ENCODE peak calls at places on chromosomes 2 and 18, in four cellular contexts. R is mesendoderm, C is H1, Q is mesenchymal stem cell. S is an unnamed sample.

GRCh38 chr2:142822190-142822589 is 55.3 kb upstream of the KYNU start:
- DNase-seq in R (no peak), C (no peak), Q (no peak), S (no peak)

GRCh38 chr2:11949732-11950503 is 203.5 kb downstream of the LPIN1 start:
- DNase-seq in R (peak; percentile 9), C (no peak), Q (no peak), S (no peak)

GRCh38 chr2:220191031-220191430 is 563.6 kb downstream of the SLC4A3 start:
- DNase-seq in R (no peak), C (no peak), Q (no peak), S (no peak)

GRCh38 chr2:148640767-148641166 is 3.8 kb upstream of the EPC2 start:
- DNase-seq in R (no peak), C (no peak), Q (no peak), S (no peak)

GRCh38 chr2:178796079-178796677 is 11.0 kb downstream of the TTN start:
- DNase-seq in R (no peak), C (no peak), Q (peak; percentile 38), S (peak; percentile 59)

GRCh38 chr2:43438858-43439655 is 156.8 kb downstream of the THADA start:
- DNase-seq in R (no peak), C (no peak), Q (peak; percentile 78), S (peak; percentile 22)

GRCh38 chr2:7338961-7339360 is 421.7 kb downstream of the RNF144A start:
- DNase-seq in R (no peak), C (no peak), Q (no peak), S (peak; percentile 77)

GRCh38 chr2:12750166-12750905 is 33.6 kb downstream of the TRIB2 start:
- DNase-seq in R (no peak), C (no peak), Q (no peak), S (no peak)

GRCh38 chr2:201887851-201888451 is 81.6 kb downstream of the CDK15 start:
- DNase-seq in R (no peak), C (no peak), Q (peak; percentile 39), S (no peak)

GRCh38 chr2:23380562-23381065 is 4.4 kb upstream of the KLHL29 start:
- DNase-seq in R (peak; percentile 42), C (no peak), Q (peak; percentile 22), S (no peak)

GRCh38 chr18:35513181-35513932 is 15.6 kb upstream of the INO80C start:
- DNase-seq in R (peak; percentile 97), C (peak; percentile 32), Q (peak; percentile 68), S (peak; percentile 84)

GRCh38 chr2:150485871-150486538 is 1.5 kb downstream of the RND3 start:
- DNase-seq in R (peak; percentile 82), C (peak; percentile 75), Q (peak; percentile 85), S (peak; percentile 61)

GRCh38 chr18:54672846-54673475 is 81.9 kb downstream of the DYNAP start:
- DNase-seq in R (no peak), C (no peak), Q (peak; percentile 12), S (peak; percentile 96)

GRCh38 chr18:67475673-67476072 is 40.8 kb downstream of the DSEL start:
- DNase-seq in R (no peak), C (no peak), Q (peak; percentile 49), S (peak; percentile 1)

GRCh38 chr18:2964349-2965010 is 48.5 kb downstream of the LPIN2 start:
- DNase-seq in R (no peak), C (no peak), Q (no peak), S (no peak)

GRCh38 chr2:20076757-20077156 is 25.3 kb upstream of the LAPTM4A start:
- DNase-seq in R (no peak), C (no peak), Q (no peak), S (no peak)

GRCh38 chr2:71512386-71512785 is 59.0 kb downstream of the DYSF start:
- DNase-seq in R (no peak), C (no peak), Q (no peak), S (no peak)

GRCh38 chr2:96167407-96168013 is 22.3 kb upstream of the DUSP2 start:
- DNase-seq in R (no peak), C (no peak), Q (no peak), S (no peak)

GRCh38 chr2:101704816-101705565 is 7.5 kb downstream of the MAP4K4 start:
- DNase-seq in R (no peak), C (no peak), Q (peak; percentile 30), S (no peak)

GRCh38 chr18:39596891-39597290 is 2031.3 kb upstream of the CELF4 start:
- DNase-seq in R (no peak), C (no peak), Q (no peak), S (no peak)

GRCh38 chr2:148794558-148794957 is 80.5 kb upstream of the KIF5C start:
- DNase-seq in R (no peak), C (no peak), Q (peak; percentile 50), S (no peak)

GRCh38 chr18:68962623-68963022 is 164.7 kb downstream of the CCDC102B start:
- DNase-seq in R (no peak), C (no peak), Q (no peak), S (no peak)

GRCh38 chr2:83081835-83082522 is 1377.1 kb downstream of the SUCLG1 start:
- DNase-seq in R (no peak), C (no peak), Q (peak; percentile 55), S (no peak)

GRCh38 chr2:99821572-99822369 is 320.6 kb downstream of the AFF3 start:
- DNase-seq in R (peak; percentile 65), C (no peak), Q (peak; percentile 82), S (peak; percentile 91)

GRCh38 chr2:120884406-120885290 is 149.0 kb downstream of the GLI2 start:
- DNase-seq in R (no peak), C (no peak), Q (no peak), S (no peak)
- H3K18ac ChIP-seq in R (no peak overlapping the region), C (no peak overlapping the region), Q (peak overlapping the region; percentile 38), S (no peak overlapping the region)

DNA sequence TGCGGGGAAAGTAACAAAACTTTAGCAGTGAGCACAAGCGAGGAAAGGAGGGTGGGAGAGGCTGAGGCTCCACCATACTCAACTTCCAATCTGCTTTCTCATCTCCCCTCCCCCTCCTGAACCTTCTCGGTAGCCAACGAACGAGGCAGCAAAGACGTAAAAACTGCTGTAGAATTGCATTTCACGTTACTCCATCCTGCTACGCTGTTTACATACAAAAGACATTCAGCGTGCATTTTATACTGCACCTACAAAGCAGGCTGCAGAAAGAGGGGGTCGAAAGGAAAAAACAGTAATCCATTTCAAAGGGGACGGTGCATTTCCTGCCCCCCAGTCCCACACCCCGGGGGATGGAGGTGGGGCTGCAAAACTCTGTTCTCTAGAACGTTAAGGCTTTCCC is 1.1 kb downstream of the EFEMP1 start:
- DNase-seq in R (peak; percentile 72), C (peak; percentile 48), Q (peak; percentile 69), S (no peak)
- H2BK5ac ChIP-seq in R (no peak overlapping the region), C (no peak overlapping the region), Q (no peak overlapping the region), S (no peak overlapping the region)

DNA sequence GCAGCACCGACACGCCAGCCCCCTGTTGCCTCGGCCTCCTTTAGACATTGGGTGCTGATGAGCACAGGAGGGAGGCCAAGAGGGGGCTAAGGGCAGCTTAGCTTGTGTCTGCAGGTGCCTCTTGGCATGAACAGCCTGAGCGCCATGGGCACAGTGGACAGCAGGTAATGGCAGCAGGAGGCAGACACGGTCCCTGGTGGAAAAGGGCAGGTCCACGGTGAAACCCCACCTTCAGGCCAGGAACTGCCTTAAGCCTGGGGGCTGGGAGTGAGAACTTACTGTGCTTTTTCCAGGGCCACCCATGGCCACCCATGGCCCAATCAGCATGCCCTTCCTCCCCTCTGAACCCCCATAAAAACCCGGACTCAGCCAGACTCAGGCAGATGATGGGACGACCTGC is 633.4 kb upstream of the TMEFF2 start:
- DNase-seq in R (no peak), C (no peak), Q (no peak), S (no peak)
- H3K18ac ChIP-seq in R (no peak overlapping the region), C (no peak overlapping the region), Q (no peak overlapping the region), S (no peak overlapping the region)

GRCh38 chr2:53964987-53965687 is 5.7 kb downstream of the PSME4 start:
- DNase-seq in R (peak; percentile 53), C (no peak), Q (no peak), S (no peak)
- H2BK5ac ChIP-seq in R (no peak overlapping the region), C (peak overlapping the region; percentile 18), Q (no peak overlapping the region), S (no peak overlapping the region)

GRCh38 chr18:12238861-12239260 is 15.3 kb upstream of the CIDEA start:
- DNase-seq in R (no peak), C (peak; percentile 17), Q (peak; percentile 9), S (no peak)
- H3K18ac ChIP-seq in R (no peak overlapping the region), C (no peak overlapping the region), Q (no peak overlapping the region), S (no peak overlapping the region)

DNA sequence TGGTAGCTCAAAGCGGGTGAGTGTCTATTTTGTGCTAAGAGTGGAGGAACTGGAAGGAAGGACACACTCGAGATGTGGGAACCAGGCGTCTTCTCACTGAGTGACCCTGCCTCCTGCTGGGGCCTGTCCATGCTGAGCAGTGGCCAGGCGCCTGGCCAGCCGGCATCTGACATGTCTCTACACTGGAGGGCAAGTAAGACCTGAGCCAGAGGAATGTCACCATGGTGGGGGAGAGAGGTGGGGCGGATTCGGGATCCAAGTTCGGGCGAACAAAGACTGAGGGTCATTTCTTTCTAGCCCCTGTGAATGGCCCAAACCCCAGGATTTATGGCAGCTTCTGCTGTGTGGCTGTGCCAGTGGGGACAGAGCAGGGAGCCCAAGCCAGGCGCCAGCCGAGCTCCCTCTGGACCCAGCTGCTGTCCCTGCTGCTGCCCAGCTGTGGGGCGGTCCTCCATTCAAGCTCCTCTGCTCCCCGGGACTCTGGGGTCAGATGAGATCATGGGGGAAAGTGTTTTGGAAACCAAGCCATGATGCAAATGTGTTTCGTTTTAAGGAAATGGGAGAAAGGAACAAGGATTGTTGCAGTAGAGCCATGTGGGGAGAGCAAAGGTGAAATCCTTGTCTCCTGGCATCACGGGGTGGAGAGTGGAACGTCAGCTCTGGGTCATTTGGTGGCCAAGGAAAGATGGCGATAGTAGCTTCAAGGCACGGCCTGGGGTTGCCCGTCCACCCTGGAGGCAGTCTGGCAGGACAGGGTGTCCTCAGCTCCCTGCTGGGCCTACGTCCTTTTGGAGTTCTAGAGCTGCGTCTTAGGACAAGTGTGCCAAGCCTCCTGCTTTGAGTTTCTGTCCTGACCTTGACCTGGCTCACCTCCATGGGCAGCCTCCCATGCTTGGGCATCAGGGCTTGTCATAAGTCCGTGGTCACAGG is 8.1 kb downstream of the ACKR3 start:
- DNase-seq in R (no peak), C (no peak), Q (no peak), S (no peak)
- H2BK5ac ChIP-seq in R (no peak overlapping the region), C (peak overlapping the region; percentile 12), Q (no peak overlapping the region), S (peak overlapping the region; percentile 23)